ENCODE peak calls at places on chromosome 22, in seven cellular contexts. One of them, this sample, is unnamed.

GRCh38 chr22:46055176-46055850 is 78.4 kb upstream of the WNT7B start:
- DNase-seq in neuronal stem cell: no peak
- DNase-seq in IMR-90: no peak
- DNase-seq in mesendoderm: no peak
- DNase-seq in H1: no peak
- DNase-seq in trophoblast cell: no peak
- DNase-seq in H9: no peak
- DNase-seq in this sample: no peak

GRCh38 chr22:49765091-49765771 is 62.4 kb downstream of the BRD1 start:
- DNase-seq in H9: peak
- DNase-seq in neuronal stem cell: no peak
- DNase-seq in mesendoderm: no peak
- DNase-seq in IMR-90: no peak
- DNase-seq in trophoblast cell: no peak
- DNase-seq in H1: no peak
- DNase-seq in this sample: no peak

GRCh38 chr22:39994566-39995345 is at the start of gene FAM83F:
- DNase-seq in trophoblast cell: peak
- DNase-seq in IMR-90: no peak
- DNase-seq in H1: no peak
- DNase-seq in mesendoderm: peak
- DNase-seq in neuronal stem cell: no peak
- DNase-seq in H9: peak
- DNase-seq in this sample: peak

GRCh38 chr22:35728639-35729308 is 11.1 kb downstream of the APOL5 start:
- DNase-seq in neuronal stem cell: no peak
- DNase-seq in mesendoderm: no peak
- DNase-seq in trophoblast cell: no peak
- DNase-seq in IMR-90: no peak
- DNase-seq in H9: no peak
- DNase-seq in H1: no peak
- DNase-seq in this sample: no peak

GRCh38 chr22:49928571-49929552 is 10.4 kb downstream of the CRELD2 start:
- DNase-seq in IMR-90: no peak
- DNase-seq in H9: no peak
- DNase-seq in neuronal stem cell: no peak
- DNase-seq in H1: no peak
- DNase-seq in mesendoderm: no peak
- DNase-seq in trophoblast cell: no peak
- DNase-seq in this sample: no peak

GRCh38 chr22:37260939-37261338 is 16.9 kb upstream of the RAC2 start:
- DNase-seq in mesendoderm: peak
- DNase-seq in IMR-90: peak
- DNase-seq in H1: no peak
- DNase-seq in neuronal stem cell: peak
- DNase-seq in trophoblast cell: peak
- DNase-seq in H9: peak
- DNase-seq in this sample: peak

GRCh38 chr22:46237453-46238158 is 12.5 kb downstream of the CDPF1 start:
- DNase-seq in mesendoderm: no peak
- DNase-seq in neuronal stem cell: no peak
- DNase-seq in IMR-90: peak
- DNase-seq in trophoblast cell: no peak
- DNase-seq in H9: no peak
- DNase-seq in H1: no peak
- DNase-seq in this sample: no peak

GRCh38 chr22:27811778-27812177 is 10.2 kb upstream of the MN1 start:
- DNase-seq in H1: no peak
- DNase-seq in neuronal stem cell: no peak
- DNase-seq in mesendoderm: no peak
- DNase-seq in trophoblast cell: no peak
- DNase-seq in IMR-90: no peak
- DNase-seq in H9: no peak
- DNase-seq in this sample: no peak

GRCh38 chr22:35649026-35649553 is 844 bp downstream of the APOL6 start:
- DNase-seq in trophoblast cell: no peak
- DNase-seq in H9: peak
- DNase-seq in mesendoderm: no peak
- DNase-seq in H1: no peak
- DNase-seq in neuronal stem cell: no peak
- DNase-seq in IMR-90: no peak
- DNase-seq in this sample: no peak

GRCh38 chr22:37234736-37235711 is 9.0 kb downstream of the RAC2 start:
- DNase-seq in IMR-90: no peak
- DNase-seq in neuronal stem cell: no peak
- DNase-seq in H9: no peak
- DNase-seq in mesendoderm: no peak
- DNase-seq in trophoblast cell: no peak
- DNase-seq in H1: no peak
- DNase-seq in this sample: no peak

GRCh38 chr22:30290679-30291333 is 1.5 kb upstream of the CASTOR1 start:
- DNase-seq in neuronal stem cell: peak
- DNase-seq in H1: no peak
- DNase-seq in IMR-90: peak
- DNase-seq in trophoblast cell: peak
- DNase-seq in H9: no peak
- DNase-seq in mesendoderm: peak
- DNase-seq in this sample: peak

GRCh38 chr22:34057726-34058125 is 137.4 kb upstream of the LARGE1 start:
- DNase-seq in mesendoderm: no peak
- DNase-seq in H1: no peak
- DNase-seq in IMR-90: no peak
- DNase-seq in H9: no peak
- DNase-seq in trophoblast cell: no peak
- DNase-seq in neuronal stem cell: no peak
- DNase-seq in this sample: no peak

GRCh38 chr22:47168900-47169800 is 406.7 kb downstream of the TBC1D22A start:
- DNase-seq in mesendoderm: peak
- DNase-seq in H9: peak
- DNase-seq in IMR-90: peak
- DNase-seq in trophoblast cell: no peak
- DNase-seq in neuronal stem cell: no peak
- DNase-seq in H1: peak
- DNase-seq in this sample: peak

GRCh38 chr22:45731041-45731797 is 59.6 kb downstream of the ATXN10 start:
- DNase-seq in mesendoderm: peak
- DNase-seq in trophoblast cell: peak
- DNase-seq in neuronal stem cell: no peak
- DNase-seq in H9: no peak
- DNase-seq in H1: no peak
- DNase-seq in IMR-90: peak
- DNase-seq in this sample: peak

GRCh38 chr22:21701384-21701971 is 34.1 kb downstream of the YPEL1 start:
- DNase-seq in H9: no peak
- DNase-seq in neuronal stem cell: no peak
- DNase-seq in trophoblast cell: peak
- DNase-seq in mesendoderm: peak
- DNase-seq in IMR-90: no peak
- DNase-seq in H1: no peak
- DNase-seq in this sample: no peak
- H3K18ac ChIP-seq in H9: no peak
- H3K18ac ChIP-seq in neuronal stem cell: no peak
- H3K18ac ChIP-seq in trophoblast cell: no peak
- H3K18ac ChIP-seq in mesendoderm: no peak
- H3K18ac ChIP-seq in IMR-90: no peak
- H3K18ac ChIP-seq in H1: no peak
- H3K18ac ChIP-seq in this sample: no peak

DNA sequence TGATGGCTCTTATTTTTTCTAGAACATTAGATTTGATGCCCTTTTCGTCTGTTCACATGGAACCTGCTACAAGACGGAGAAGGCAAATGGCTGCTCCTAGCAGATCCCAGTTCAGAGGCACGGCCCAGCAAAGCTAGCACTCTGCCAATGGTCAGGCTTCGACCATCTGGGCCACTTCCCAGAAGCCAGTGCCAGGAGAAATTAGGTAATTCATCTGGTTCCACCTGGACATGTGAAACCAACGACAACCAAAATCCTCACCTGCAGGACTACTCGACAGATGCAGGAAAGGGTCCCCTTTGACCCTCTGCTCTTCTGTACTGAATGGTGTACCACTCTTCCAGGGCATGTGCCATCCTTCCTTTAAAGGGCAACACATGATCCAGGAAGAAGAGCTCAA is 25.4 kb downstream of the MICAL3 start:
- DNase-seq in IMR-90: no peak
- DNase-seq in H1: no peak
- DNase-seq in H9: no peak
- DNase-seq in trophoblast cell: no peak
- DNase-seq in neuronal stem cell: no peak
- DNase-seq in mesendoderm: no peak
- DNase-seq in this sample: no peak
- H3K4me2 ChIP-seq in IMR-90: no peak
- H3K4me2 ChIP-seq in H1: no peak
- H3K4me2 ChIP-seq in H9: no peak
- H3K4me2 ChIP-seq in trophoblast cell: no peak
- H3K4me2 ChIP-seq in neuronal stem cell: no peak
- H3K4me2 ChIP-seq in mesendoderm: no peak
- H3K4me2 ChIP-seq in this sample: no peak

DNA sequence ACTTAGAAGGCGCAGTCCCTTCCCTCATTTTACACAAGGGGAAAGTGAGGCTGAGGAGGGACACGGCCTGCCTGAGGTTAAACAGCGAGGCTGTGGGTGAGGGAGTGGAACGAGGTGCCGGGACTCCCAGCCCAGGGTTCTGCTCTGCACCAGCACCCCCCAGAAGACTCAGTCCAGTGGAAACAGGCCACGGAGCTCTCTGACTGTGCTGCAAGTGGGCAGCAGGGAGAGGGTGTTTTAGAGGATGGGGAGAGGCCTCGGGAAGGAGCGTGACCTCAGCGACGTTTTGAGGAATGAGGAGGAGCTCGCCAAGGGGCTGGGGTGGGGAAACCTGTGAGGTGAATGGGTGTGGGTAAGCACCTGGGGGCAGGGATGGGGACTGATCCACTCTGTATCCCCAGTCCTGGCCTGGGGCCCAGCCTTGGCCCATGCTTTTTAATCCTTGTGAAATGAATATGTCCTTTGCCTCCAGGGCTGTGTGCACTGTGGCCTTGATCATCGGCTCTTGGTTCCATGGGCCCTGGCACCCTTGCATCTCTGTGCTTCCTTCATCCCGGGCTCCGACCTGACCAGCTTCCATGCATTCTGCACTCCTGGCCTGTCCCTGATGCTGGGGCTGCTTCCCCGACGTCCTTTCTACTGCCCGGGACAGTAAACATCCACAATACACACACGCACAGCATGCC is 44.2 kb downstream of the SHISAL1 start:
- DNase-seq in trophoblast cell: no peak
- DNase-seq in mesendoderm: no peak
- DNase-seq in H9: no peak
- DNase-seq in IMR-90: no peak
- DNase-seq in neuronal stem cell: no peak
- DNase-seq in H1: no peak
- DNase-seq in this sample: no peak
- H3K18ac ChIP-seq in trophoblast cell: no peak
- H3K18ac ChIP-seq in mesendoderm: no peak
- H3K18ac ChIP-seq in H9: no peak
- H3K18ac ChIP-seq in IMR-90: no peak
- H3K18ac ChIP-seq in neuronal stem cell: peak
- H3K18ac ChIP-seq in H1: no peak
- H3K18ac ChIP-seq in this sample: no peak

DNA sequence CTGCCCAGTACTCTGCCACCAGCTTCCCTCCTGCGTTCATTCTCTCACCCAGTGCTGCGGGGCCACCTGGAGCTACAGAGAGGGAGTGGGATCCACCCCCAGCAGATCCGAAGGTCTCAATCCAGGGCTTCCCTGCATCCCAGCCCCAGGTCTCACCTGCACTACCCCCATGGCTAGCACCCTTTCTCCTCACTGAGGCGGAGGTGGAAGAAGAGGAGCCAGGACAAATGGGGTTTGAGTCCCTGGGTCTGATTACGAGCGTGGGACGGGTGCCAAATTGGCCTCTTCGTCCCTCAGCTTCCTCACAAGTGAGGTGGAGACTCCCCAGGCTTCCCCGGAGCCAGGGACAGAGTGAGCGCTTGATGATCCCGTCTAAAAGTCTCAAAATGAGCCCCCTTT is 64.2 kb downstream of the NFAM1 start:
- DNase-seq in mesendoderm: no peak
- DNase-seq in IMR-90: no peak
- DNase-seq in trophoblast cell: no peak
- DNase-seq in H1: no peak
- DNase-seq in neuronal stem cell: no peak
- DNase-seq in H9: no peak
- DNase-seq in this sample: no peak
- H3K4me2 ChIP-seq in mesendoderm: peak
- H3K4me2 ChIP-seq in IMR-90: no peak
- H3K4me2 ChIP-seq in trophoblast cell: no peak
- H3K4me2 ChIP-seq in H1: peak
- H3K4me2 ChIP-seq in neuronal stem cell: peak
- H3K4me2 ChIP-seq in H9: peak
- H3K4me2 ChIP-seq in this sample: peak

GRCh38 chr22:48737461-48738203 is 1090.0 kb downstream of the BRD1 start:
- DNase-seq in trophoblast cell: no peak
- DNase-seq in IMR-90: no peak
- DNase-seq in H9: no peak
- DNase-seq in H1: no peak
- DNase-seq in mesendoderm: no peak
- DNase-seq in neuronal stem cell: no peak
- DNase-seq in this sample: no peak
- H3K18ac ChIP-seq in trophoblast cell: no peak
- H3K18ac ChIP-seq in IMR-90: no peak
- H3K18ac ChIP-seq in H9: no peak
- H3K18ac ChIP-seq in H1: no peak
- H3K18ac ChIP-seq in mesendoderm: no peak
- H3K18ac ChIP-seq in neuronal stem cell: peak
- H3K18ac ChIP-seq in this sample: no peak

GRCh38 chr22:26457661-26458272 is 25.8 kb downstream of the HPS4 start:
- DNase-seq in mesendoderm: no peak
- DNase-seq in trophoblast cell: no peak
- DNase-seq in IMR-90: no peak
- DNase-seq in H9: no peak
- DNase-seq in H1: no peak
- DNase-seq in neuronal stem cell: no peak
- DNase-seq in this sample: no peak
- H3K4me2 ChIP-seq in mesendoderm: no peak
- H3K4me2 ChIP-seq in trophoblast cell: no peak
- H3K4me2 ChIP-seq in IMR-90: no peak
- H3K4me2 ChIP-seq in H9: no peak
- H3K4me2 ChIP-seq in H1: no peak
- H3K4me2 ChIP-seq in neuronal stem cell: no peak
- H3K4me2 ChIP-seq in this sample: no peak

GRCh38 chr22:19931514-19931913 is 10.1 kb upstream of the COMT start:
- DNase-seq in neuronal stem cell: no peak
- DNase-seq in trophoblast cell: no peak
- DNase-seq in IMR-90: no peak
- DNase-seq in mesendoderm: no peak
- DNase-seq in H9: no peak
- DNase-seq in H1: no peak
- DNase-seq in this sample: no peak
- H3K18ac ChIP-seq in neuronal stem cell: no peak
- H3K18ac ChIP-seq in trophoblast cell: no peak
- H3K18ac ChIP-seq in IMR-90: no peak
- H3K18ac ChIP-seq in mesendoderm: no peak
- H3K18ac ChIP-seq in H9: no peak
- H3K18ac ChIP-seq in H1: no peak
- H3K18ac ChIP-seq in this sample: no peak

GRCh38 chr22:32649515-32650200 is 151.8 kb upstream of the TIMP3 start:
- DNase-seq in mesendoderm: no peak
- DNase-seq in H1: no peak
- DNase-seq in IMR-90: peak
- DNase-seq in neuronal stem cell: no peak
- DNase-seq in trophoblast cell: no peak
- DNase-seq in H9: no peak
- DNase-seq in this sample: peak
- H3K4me2 ChIP-seq in mesendoderm: no peak
- H3K4me2 ChIP-seq in H1: no peak
- H3K4me2 ChIP-seq in IMR-90: no peak
- H3K4me2 ChIP-seq in neuronal stem cell: no peak
- H3K4me2 ChIP-seq in trophoblast cell: no peak
- H3K4me2 ChIP-seq in H9: no peak
- H3K4me2 ChIP-seq in this sample: no peak

This sample was measured in mesenchymal stem cell.